ENCODE peak calls at places on chromosomes 4 and X, in five cellular contexts. G is WERI-Rb-1, X is thoracic aorta, F is heart right ventricle, L is body of pancreas. O is an unnamed sample. For H3K9me3, the result is how much of the 10 kb centered on the place peaks cover.

GRCh38 chr4:171846232-171846631 is 33.0 kb downstream of the GALNTL6 start:
- DNase-seq in G (peak), X (no peak), F (peak), L (peak), O (peak)

GRCh38 chr4:177321647-177322046 is 12.0 kb downstream of the NEIL3 start:
- DNase-seq in G (no peak), X (no peak), F (no peak), L (no peak), O (no peak)

GRCh38 chr4:173181769-173182374 is 13.3 kb downstream of the GALNT7 start:
- DNase-seq in G (no peak), X (no peak), F (no peak), L (no peak), O (no peak)

GRCh38 chr4:185341841-185342240 is 53.9 kb downstream of the LRP2BP start:
- DNase-seq in G (no peak), X (no peak), F (no peak), L (no peak), O (no peak)

GRCh38 chr4:161454860-161455259 is 708.9 kb downstream of the FSTL5 start:
- DNase-seq in G (no peak), X (no peak), F (no peak), L (no peak), O (no peak)

GRCh38 chr4:40829586-40829985 is 79.8 kb downstream of the NSUN7 start:
- DNase-seq in G (no peak), X (no peak), F (no peak), L (no peak), O (peak)

GRCh38 chrX:47172971-47173792 is 20.4 kb upstream of the UBA1 start:
- DNase-seq in G (no peak), X (no peak), F (no peak), L (no peak), O (no peak)

GRCh38 chr4:149279790-149280189 is 535.9 kb downstream of the IQCM start:
- DNase-seq in G (no peak), X (no peak), F (no peak), L (no peak), O (no peak)

GRCh38 chr4:73450398-73451004 is 14.5 kb downstream of the AFP start:
- DNase-seq in G (peak), X (peak), F (peak), L (peak), O (no peak)

GRCh38 chr4:53576676-53577372 is 14.5 kb downstream of the LNX1 start:
- DNase-seq in G (no peak), X (no peak), F (no peak), L (no peak), O (no peak)

GRCh38 chrX:127038065-127038464 is 218.5 kb downstream of the PRR32 start:
- DNase-seq in G (no peak), X (no peak), F (no peak), L (no peak), O (no peak)

GRCh38 chr4:83067058-83067639 is 32.2 kb downstream of the COPS4 start:
- DNase-seq in G (no peak), X (no peak), F (no peak), L (no peak), O (no peak)

GRCh38 chr4:148395771-148396170 is 46.4 kb downstream of the NR3C2 start:
- DNase-seq in G (no peak), X (no peak), F (no peak), L (no peak), O (no peak)

GRCh38 chrX:153474266-153474665 is 3.9 kb upstream of the HAUS7 start:
- DNase-seq in G (no peak), X (no peak), F (no peak), L (no peak), O (no peak)

GRCh38 chrX:68419934-68420333 is 13.4 kb downstream of the OPHN1 start:
- DNase-seq in G (no peak), X (no peak), F (no peak), L (no peak), O (no peak)

GRCh38 chr4:6416518-6417286 is 55.7 kb downstream of the PPP2R2C start:
- DNase-seq in G (peak), X (no peak), F (no peak), L (no peak), O (no peak)

GRCh38 chr4:79395883-79396282 is 12.1 kb downstream of the GK2 start:
- DNase-seq in G (no peak), X (no peak), F (no peak), L (no peak), O (no peak)

GRCh38 chr4:1872918-1873269 is 1.7 kb downstream of the NSD2 start:
- DNase-seq in G (no peak), X (no peak), F (no peak), L (no peak), O (no peak)

GRCh38 chr4:23305026-23305425 is 584.8 kb downstream of the PPARGC1A start:
- DNase-seq in G (no peak), X (no peak), F (no peak), L (no peak), O (no peak)

GRCh38 chr4:166972071-166972470 is 262.2 kb downstream of the SPOCK3 start:
- DNase-seq in G (no peak), X (no peak), F (no peak), L (no peak), O (peak)

GRCh38 chr4:128060130-128060619 is 937 bp upstream of the LARP1B start:
- DNase-seq in G (no peak), X (no peak), F (no peak), L (no peak), O (no peak)

GRCh38 chr4:168908093-168908492 is 102.0 kb downstream of the CBR4 start:
- DNase-seq in G (no peak), X (no peak), F (no peak), L (no peak), O (no peak)

GRCh38 chr4:158588777-158589176 is 67.1 kb downstream of the RXFP1 start:
- DNase-seq in G (no peak), X (no peak), F (no peak), L (no peak), O (no peak)

GRCh38 chr4:123390846-123391456 is 5.6 kb upstream of the SPRY1 start:
- DNase-seq in G (no peak), X (no peak), F (no peak), L (no peak), O (no peak)

GRCh38 chrX:1239681-1240142 is 27.3 kb upstream of the CRLF2 start:
- DNase-seq in G (no peak), X (peak), F (peak), L (peak), O (peak)

GRCh38 chrX:55056820-55057690 is 17.8 kb upstream of the PAGE2B start:
- DNase-seq in G (no peak), X (no peak), F (no peak), L (no peak), O (no peak)

GRCh38 chr4:6633091-6633906 is 7.2 kb upstream of the MRFAP1 start:
- DNase-seq in G (peak), X (no peak), F (no peak), L (peak), O (no peak)

GRCh38 chr4:22695011-22695410 is 2.3 kb downstream of the GBA3 start:
- DNase-seq in G (no peak), X (no peak), F (no peak), L (no peak), O (no peak)

GRCh38 chr4:145034727-145035211 is 63.2 kb downstream of the ANAPC10 start:
- DNase-seq in G (peak), X (no peak), F (no peak), L (no peak), O (no peak)

GRCh38 chr4:25238052-25238451 is 4.2 kb downstream of the PI4K2B start:
- DNase-seq in G (no peak), X (no peak), F (no peak), L (no peak), O (no peak)
- H3K9me3 ChIP-seq in G (under half), X (under half), F (under half), L (under half), O (under half)

GRCh38 chr4:157291071-157291470 is 70.5 kb downstream of the GRIA2 start:
- DNase-seq in G (no peak), X (no peak), F (no peak), L (no peak), O (no peak)

GRCh38 chr4:157282019-157282418 is 61.5 kb downstream of the GRIA2 start:
- DNase-seq in G (no peak), X (no peak), F (no peak), L (no peak), O (no peak)

GRCh38 chr4:157290622-157291021 is 70.1 kb downstream of the GRIA2 start:
- DNase-seq in G (no peak), X (no peak), F (no peak), L (no peak), O (no peak)

DNA sequence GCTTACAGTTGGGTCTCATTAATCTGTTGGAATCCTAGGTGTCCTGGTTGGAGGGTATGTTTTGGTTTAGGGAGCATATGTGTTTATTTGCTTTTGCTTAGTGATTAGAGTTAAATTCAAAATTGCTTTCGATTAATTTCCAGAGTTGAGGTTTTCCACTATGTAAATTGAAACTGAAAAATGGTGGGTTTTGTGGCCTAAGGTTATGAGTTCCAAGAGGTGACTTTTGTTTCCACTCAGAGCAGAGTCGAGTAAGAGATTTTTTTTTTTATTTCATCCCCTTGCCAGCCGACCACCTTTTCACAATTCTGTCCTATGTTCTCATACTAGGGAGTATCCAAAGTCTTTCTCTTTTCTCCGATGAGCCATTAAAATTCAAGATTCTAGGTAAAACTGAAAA is 66.9 kb downstream of the GRIA2 start:
- DNase-seq in G (no peak), X (no peak), F (no peak), L (no peak), O (no peak)
- H3K9me3 ChIP-seq in G (under half), X (under half), F (under half), L (under half), O (under half)

GRCh38 chrX:143139681-143140080 is 114.0 kb downstream of the SPANXN4 start:
- DNase-seq in G (no peak), X (no peak), F (no peak), L (no peak), O (no peak)
- H3K9me3 ChIP-seq in G (under half), X (under half), F (under half), L (under half), O (under half)

GRCh38 chrX:72475952-72476668 is 96.5 kb downstream of the HDAC8 start:
- DNase-seq in G (no peak), X (no peak), F (no peak), L (no peak), O (no peak)
- H3K9me3 ChIP-seq in G (under half), X (under half), F (under half), L (under half), O (under half)

DNA sequence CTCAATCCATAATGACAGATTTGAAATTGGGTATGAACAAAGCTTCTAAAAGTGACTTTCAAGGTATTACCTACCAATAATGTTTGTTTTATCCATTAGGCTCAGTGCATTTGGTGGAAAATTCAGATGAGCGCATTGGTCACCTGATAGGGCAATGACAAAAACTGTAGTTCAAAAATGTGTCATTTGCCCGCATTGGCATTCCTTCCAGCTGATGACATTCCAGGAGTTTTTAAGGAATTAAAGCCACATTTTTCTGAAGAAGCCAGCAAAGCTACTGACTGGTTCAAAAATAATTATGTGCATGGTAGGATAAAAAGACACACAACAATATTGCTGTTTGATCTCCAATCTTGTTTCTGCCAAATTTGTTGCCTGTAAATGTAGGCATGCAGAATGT is 473.4 kb upstream of the CPEB2 start:
- DNase-seq in G (no peak), X (no peak), F (no peak), L (no peak), O (no peak)
- H3K9me3 ChIP-seq in G (under half), X (under half), F (under half), L (under half), O (under half)

DNA sequence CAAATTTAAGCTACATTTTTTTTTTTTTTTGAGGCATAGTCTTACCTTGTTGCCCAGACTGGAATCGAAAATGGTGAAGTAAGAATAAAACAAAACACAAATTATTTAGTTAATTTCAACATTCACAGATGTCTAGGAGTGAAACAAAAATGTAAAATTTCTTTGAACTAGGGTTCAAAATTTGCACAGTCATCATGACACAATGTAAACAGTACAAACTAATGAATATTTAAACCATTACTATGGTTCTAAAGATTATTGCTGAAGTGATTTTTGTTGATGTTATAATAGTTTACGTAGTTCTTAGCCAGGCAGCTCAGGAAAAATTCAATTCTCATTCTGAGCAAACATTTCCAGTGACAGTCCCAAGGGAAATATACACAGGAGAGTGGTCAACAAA is 633.1 kb downstream of the GRXCR1 start:
- DNase-seq in G (no peak), X (no peak), F (no peak), L (no peak), O (no peak)
- H3K9me3 ChIP-seq in G (under half), X (under half), F (under half), L (under half), O (under half)

GRCh38 chr4:404006-404405 is 66.4 kb downstream of the ZNF141 start:
- DNase-seq in G (no peak), X (no peak), F (no peak), L (no peak), O (no peak)
- H3K9me3 ChIP-seq in G (half or more), X (half or more), F (half or more), L (under half), O (under half)

GRCh38 chr4:64230709-64231310 is 178.4 kb downstream of the TECRL start:
- DNase-seq in G (no peak), X (no peak), F (no peak), L (no peak), O (peak)
- H3K9me3 ChIP-seq in G (under half), X (under half), F (half or more), L (under half), O (under half)